ENCODE peak calls at places on chromosomes 16 and 17, in seven cellular contexts. D, S, Q, P, A, O and U are unnamed samples.

GRCh38 chr17:49694847-49695697 is 12.7 kb downstream of the SLC35B1 start:
- DNase-seq in D (no peak), S (no peak), Q (peak), P (no peak), A (no peak), O (no peak), U (no peak)

GRCh38 chr17:7747586-7747985 is 30.0 kb downstream of the DNAH2 start:
- DNase-seq in D (no peak), S (no peak), Q (no peak), P (peak), A (peak), O (peak), U (no peak)

GRCh38 chr17:32445075-32445427 is 741 bp downstream of the PSMD11 start:
- DNase-seq in D (no peak), S (peak), Q (no peak), P (peak), A (peak), O (no peak), U (peak)

GRCh38 chr17:64503821-64504768 is 2.0 kb downstream of the DDX5 start:
- DNase-seq in D (no peak), S (no peak), Q (no peak), P (no peak), A (no peak), O (no peak), U (no peak)

GRCh38 chr17:83122834-83123233 is 43.4 kb downstream of the METRNL start:
- DNase-seq in D (no peak), S (no peak), Q (peak), P (peak), A (no peak), O (no peak), U (no peak)

GRCh38 chr17:60354223-60354622 is 37.7 kb downstream of the USP32 start:
- DNase-seq in D (no peak), S (peak), Q (no peak), P (peak), A (peak), O (peak), U (no peak)

GRCh38 chr17:7551396-7551795 is 2.5 kb downstream of the TNFSF12 start:
- DNase-seq in D (no peak), S (no peak), Q (no peak), P (no peak), A (no peak), O (no peak), U (no peak)

GRCh38 chr17:8019665-8020064 is 17.2 kb downstream of the GUCY2D start:
- DNase-seq in D (peak), S (peak), Q (no peak), P (peak), A (peak), O (no peak), U (peak)

GRCh38 chr16:583815-584591 is 5.9 kb upstream of the RAB40C start:
- DNase-seq in D (no peak), S (no peak), Q (no peak), P (no peak), A (no peak), O (no peak), U (no peak)

GRCh38 chr17:65374966-65375365 is 186.5 kb downstream of the AXIN2 start:
- DNase-seq in D (no peak), S (no peak), Q (no peak), P (no peak), A (no peak), O (no peak), U (no peak)

GRCh38 chr17:16282522-16282921 is 65.5 kb downstream of the PIGL start:
- DNase-seq in D (no peak), S (peak), Q (no peak), P (peak), A (peak), O (peak), U (peak)

GRCh38 chr17:1203111-1203966 is 23.6 kb upstream of the ABR start:
- DNase-seq in D (peak), S (no peak), Q (peak), P (peak), A (peak), O (no peak), U (peak)

GRCh38 chr16:24540575-24541240 is 1.3 kb downstream of the RBBP6 start:
- DNase-seq in D (no peak), S (no peak), Q (peak), P (peak), A (peak), O (no peak), U (no peak)

GRCh38 chr16:154223-155030 is 2.0 kb downstream of the HBZ start:
- DNase-seq in D (no peak), S (no peak), Q (no peak), P (peak), A (peak), O (no peak), U (no peak)

GRCh38 chr17:28899212-28899815 is 1.8 kb upstream of the FLOT2 start:
- DNase-seq in D (no peak), S (no peak), Q (peak), P (no peak), A (no peak), O (no peak), U (no peak)

GRCh38 chr16:29811170-29811895 is 660 bp upstream of the PRRT2 start:
- DNase-seq in D (peak), S (peak), Q (peak), P (peak), A (peak), O (peak), U (peak)

GRCh38 chr17:2435181-2435741 is 34.4 kb upstream of the MNT start:
- DNase-seq in D (no peak), S (no peak), Q (no peak), P (peak), A (peak), O (no peak), U (no peak)

GRCh38 chr17:19992803-19993713 is 15.4 kb upstream of the AKAP10 start:
- DNase-seq in D (peak), S (peak), Q (peak), P (peak), A (peak), O (peak), U (peak)

GRCh38 chr17:82926716-82927115 is 86.9 kb upstream of the ZNF750 start:
- DNase-seq in D (no peak), S (no peak), Q (no peak), P (no peak), A (no peak), O (no peak), U (no peak)

GRCh38 chr16:52086901-52087300 is 460.0 kb downstream of the TOX3 start:
- DNase-seq in D (no peak), S (no peak), Q (no peak), P (no peak), A (no peak), O (no peak), U (no peak)

GRCh38 chr17:6657633-6658287 is 6.2 kb downstream of the C17orf100 start:
- DNase-seq in D (no peak), S (no peak), Q (no peak), P (no peak), A (no peak), O (no peak), U (no peak)

GRCh38 chr17:45693792-45694191 is 90.3 kb upstream of the CRHR1 start:
- DNase-seq in D (no peak), S (no peak), Q (no peak), P (no peak), A (no peak), O (no peak), U (no peak)

GRCh38 chr16:55418586-55418985 is 60.4 kb upstream of the MMP2 start:
- DNase-seq in D (no peak), S (no peak), Q (no peak), P (peak), A (peak), O (no peak), U (no peak)

GRCh38 chr16:14071576-14072271 is 605 bp downstream of the MRTFB start:
- DNase-seq in D (no peak), S (no peak), Q (no peak), P (peak), A (no peak), O (no peak), U (no peak)

GRCh38 chr17:81980122-81980521 is 2.7 kb downstream of the ASPSCR1 start:
- DNase-seq in D (no peak), S (no peak), Q (no peak), P (no peak), A (no peak), O (no peak), U (no peak)

GRCh38 chr17:38850374-38850773 is 3.1 kb downstream of the RPL23 start:
- DNase-seq in D (no peak), S (no peak), Q (no peak), P (no peak), A (no peak), O (no peak), U (no peak)

GRCh38 chr17:39995438-39995837 is 14.8 kb downstream of the PSMD3 start:
- DNase-seq in D (no peak), S (no peak), Q (peak), P (no peak), A (no peak), O (no peak), U (no peak)

GRCh38 chr16:4288148-4288921 is 15.5 kb upstream of the TFAP4 start:
- DNase-seq in D (peak), S (no peak), Q (peak), P (peak), A (peak), O (no peak), U (no peak)

GRCh38 chr17:28944862-28945741 is 6.2 kb downstream of the PHF12 start:
- DNase-seq in D (no peak), S (no peak), Q (no peak), P (peak), A (peak), O (no peak), U (no peak)

GRCh38 chr16:88862968-88863367 is 3.5 kb downstream of the PABPN1L start:
- DNase-seq in D (no peak), S (no peak), Q (no peak), P (no peak), A (no peak), O (no peak), U (no peak)
- H3K27ac ChIP-seq in D (no peak), S (no peak), Q (no peak), P (no peak), A (no peak), O (no peak), U (no peak)

GRCh38 chr16:11571549-11571948 is 15.2 kb downstream of the LITAF start:
- DNase-seq in D (no peak), S (no peak), Q (no peak), P (no peak), A (no peak), O (no peak), U (no peak)
- H3K27ac ChIP-seq in D (no peak), S (no peak), Q (no peak), P (no peak), A (no peak), O (peak), U (no peak)

DNA sequence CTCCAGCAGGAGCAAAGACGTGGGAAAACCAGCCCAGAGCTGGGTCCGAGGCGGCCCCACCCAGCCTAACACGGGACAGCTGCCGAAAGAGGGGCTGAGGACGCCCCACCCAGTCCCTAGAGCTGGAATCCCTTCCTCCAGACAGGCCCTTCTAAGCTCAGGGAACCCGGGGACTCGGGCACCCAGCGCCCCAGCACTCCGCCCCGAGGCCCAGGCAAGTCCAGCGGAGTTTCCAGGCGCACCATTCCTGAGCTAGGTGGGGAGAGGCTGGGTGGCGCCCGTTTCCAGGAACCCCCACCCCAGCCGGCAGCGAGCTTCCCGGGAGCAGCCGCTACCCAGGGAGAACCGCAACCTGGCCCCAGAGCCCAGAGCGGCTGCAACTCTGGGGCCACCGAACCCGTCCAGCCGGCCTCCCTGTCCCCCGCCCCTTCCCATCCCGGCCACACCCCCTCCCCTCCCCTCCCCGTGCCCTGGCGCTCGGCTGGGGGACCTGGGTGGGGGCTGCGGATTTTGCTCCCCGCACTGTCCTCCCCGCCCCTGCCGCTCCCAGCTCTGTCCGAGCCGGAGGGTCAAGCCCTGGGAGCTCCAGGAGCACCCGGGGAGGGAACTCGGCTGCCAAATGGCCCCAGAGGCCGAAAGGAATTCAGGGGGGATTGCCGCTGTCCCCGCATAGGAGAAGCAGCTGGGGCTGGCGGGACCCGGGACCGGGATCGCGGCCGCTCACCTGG is 503 bp downstream of the TMC6 start:
- DNase-seq in D (peak), S (no peak), Q (peak), P (no peak), A (no peak), O (no peak), U (no peak)
- H3K27ac ChIP-seq in D (peak), S (peak), Q (peak), P (no peak), A (no peak), O (no peak), U (peak)

GRCh38 chr16:67546091-67546501 is 16.2 kb upstream of the CTCF start:
- DNase-seq in D (no peak), S (no peak), Q (no peak), P (no peak), A (no peak), O (no peak), U (no peak)
- H3K27ac ChIP-seq in D (peak), S (no peak), Q (peak), P (no peak), A (no peak), O (no peak), U (no peak)

GRCh38 chr16:15650019-15650697 is at the start of gene NDE1:
- DNase-seq in D (peak), S (peak), Q (peak), P (peak), A (peak), O (peak), U (no peak)
- H3K27ac ChIP-seq in D (peak), S (peak), Q (peak), P (peak), A (peak), O (peak), U (peak)

GRCh38 chr17:41654908-41655607 is 30.7 kb upstream of the KRT17 start:
- DNase-seq in D (no peak), S (no peak), Q (peak), P (no peak), A (no peak), O (no peak), U (no peak)
- H3K27ac ChIP-seq in D (peak), S (peak), Q (peak), P (no peak), A (no peak), O (no peak), U (peak)

GRCh38 chr16:31435341-31436220 is 7.0 kb downstream of the ZNF843 start:
- DNase-seq in D (peak), S (peak), Q (peak), P (no peak), A (no peak), O (no peak), U (no peak)

GRCh38 chr16:31436221-31437045 is 6.2 kb downstream of the ZNF843 start:
- DNase-seq in D (peak), S (no peak), Q (peak), P (no peak), A (no peak), O (no peak), U (no peak)

GRCh38 chr16:31440511-31441184 is 1.9 kb downstream of the ZNF843 start:
- DNase-seq in D (no peak), S (no peak), Q (peak), P (no peak), A (no peak), O (no peak), U (no peak)

GRCh38 chr16:31439519-31439918 is 3.1 kb downstream of the ZNF843 start:
- DNase-seq in D (peak), S (no peak), Q (no peak), P (no peak), A (no peak), O (no peak), U (no peak)

DNA sequence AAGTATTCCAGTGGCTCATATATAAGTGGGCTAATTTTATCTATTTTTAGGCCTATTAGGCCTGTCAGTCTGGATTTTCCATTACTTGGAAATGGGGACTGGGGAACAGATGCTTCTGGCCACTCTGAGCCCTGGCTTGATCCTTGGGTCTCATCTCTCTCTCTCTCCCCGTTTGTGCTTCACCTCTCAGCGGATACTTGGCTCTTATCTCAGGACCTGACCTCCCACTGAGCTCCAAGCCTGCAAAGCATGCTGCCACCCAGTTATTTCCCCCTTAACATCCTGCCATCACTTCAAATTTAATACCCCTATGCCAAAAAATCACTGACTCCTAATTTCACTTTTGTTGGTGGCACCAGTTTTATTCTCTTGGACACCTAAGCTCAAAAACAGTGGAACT is 4.2 kb downstream of the ZNF843 start:
- DNase-seq in D (no peak), S (no peak), Q (no peak), P (no peak), A (no peak), O (no peak), U (no peak)
- H3K27ac ChIP-seq in D (no peak), S (no peak), Q (no peak), P (no peak), A (no peak), O (no peak), U (no peak)

DNA sequence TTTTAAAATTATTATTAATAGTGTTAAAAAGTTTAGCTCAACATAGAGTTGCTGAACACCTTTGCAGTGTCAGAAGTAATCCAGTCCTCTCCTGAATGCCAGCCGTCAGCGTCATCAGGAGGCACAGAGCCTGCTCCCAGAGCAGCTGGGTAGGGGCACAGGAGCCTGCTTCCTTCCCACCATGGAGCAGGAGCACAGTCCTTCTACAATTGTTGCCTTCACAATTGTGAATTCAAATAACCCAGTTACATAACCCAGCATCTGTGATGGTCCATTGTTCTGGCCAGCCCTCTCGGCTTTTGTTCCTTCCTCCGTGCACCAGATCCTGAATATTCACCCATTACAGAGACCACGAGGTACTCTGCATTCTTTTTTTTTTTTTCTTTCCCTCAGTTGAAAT is 393.9 kb upstream of the MAF start:
- DNase-seq in D (no peak), S (no peak), Q (no peak), P (no peak), A (no peak), O (no peak), U (no peak)
- H3K27ac ChIP-seq in D (no peak), S (no peak), Q (peak), P (no peak), A (no peak), O (no peak), U (no peak)

GRCh38 chr17:73412914-73413313 is 101.1 kb upstream of the CDC42EP4 start:
- DNase-seq in D (no peak), S (no peak), Q (no peak), P (no peak), A (no peak), O (no peak), U (no peak)
- H3K27ac ChIP-seq in D (no peak), S (no peak), Q (no peak), P (no peak), A (no peak), O (no peak), U (no peak)